ENCODE peak calls at places on chromosomes 1 and 21, in five cellular contexts. G is MM.1S, S is tibial nerve, W is psoas muscle, U is AG04450. K is an unnamed sample.
A peak's percentile ranks its signal among the peaks of the same experiment; 100 is the strongest.

GRCh38 chr1:160032165-160032827 is 506 bp upstream of the PIGM start:
- DNase-seq in U (no peak), S (no peak), W (no peak), G (no peak), K (no peak)

GRCh38 chr1:202161151-202162048 is 998 bp upstream of the PTPN7 start:
- DNase-seq in U (no peak), W (no peak), G (no peak), S (no peak), K (no peak)

GRCh38 chr1:179750630-179751029 is 7.5 kb downstream of the FAM163A start:
- DNase-seq in W (no peak), G (no peak), S (no peak), U (no peak), K (no peak)

GRCh38 chr1:74822851-74823443 is 90.0 kb downstream of the TYW3 start:
- DNase-seq in S (no peak), W (no peak), U (no peak), G (no peak), K (no peak)

GRCh38 chr1:204545202-204545601 is 29.0 kb downstream of the MDM4 start:
- DNase-seq in G (no peak), U (no peak), W (no peak), S (no peak), K (no peak)

GRCh38 chr1:151352001-151352718 is 5.1 kb upstream of the RFX5 start:
- DNase-seq in S (no peak), U (no peak), W (no peak), G (peak; percentile 24), K (no peak)

GRCh38 chr1:240122639-240123604 is 31.2 kb downstream of the FMN2 start:
- DNase-seq in S (no peak), U (no peak), W (no peak), G (no peak), K (peak; percentile 51)

GRCh38 chr21:15130751-15131150 is 66.0 kb upstream of the NRIP1 start:
- DNase-seq in G (no peak), S (no peak), W (no peak), U (no peak), K (no peak)

GRCh38 chr1:160031368-160032164 is at the start of gene PIGM:
- DNase-seq in W (peak; percentile 96), U (peak; percentile 60), G (peak; percentile 99), S (peak; percentile 93), K (peak; percentile 94)

GRCh38 chr1:21855257-21856096 is 43.4 kb downstream of the LDLRAD2 start:
- DNase-seq in S (no peak), W (peak; percentile 52), U (no peak), G (no peak), K (no peak)

GRCh38 chr21:35395728-35396127 is 346.6 kb upstream of the RUNX1 start:
- DNase-seq in U (no peak), W (no peak), S (no peak), G (no peak), K (no peak)

GRCh38 chr1:87169250-87169910 is 159.3 kb upstream of the LMO4 start:
- DNase-seq in U (no peak), S (no peak), W (no peak), G (no peak), K (no peak)

GRCh38 chr1:89130716-89131115 is 4.8 kb upstream of the GBP2 start:
- DNase-seq in G (no peak), U (no peak), S (no peak), W (no peak), K (no peak)

GRCh38 chr1:109532365-109533136 is 7.1 kb upstream of the GPR61 start:
- DNase-seq in S (peak; percentile 88), U (peak; percentile 55), G (peak; percentile 54), W (peak; percentile 92), K (peak; percentile 81)

GRCh38 chr1:39105841-39106765 is 80.0 kb downstream of the NDUFS5 start:
- DNase-seq in U (no peak), G (peak; percentile 36), W (peak; percentile 70), S (peak; percentile 39), K (no peak)

GRCh38 chr1:21911205-21912001 is 25.7 kb downstream of the HSPG2 start:
- DNase-seq in W (peak; percentile 77), U (no peak), G (no peak), S (no peak), K (no peak)

GRCh38 chr21:38915546-38915945 is 109.8 kb downstream of the ETS2 start:
- DNase-seq in U (no peak), G (no peak), W (no peak), S (no peak), K (no peak)

GRCh38 chr1:24999906-25000305 is 69.8 kb upstream of the RUNX3 start:
- DNase-seq in U (no peak), G (no peak), S (no peak), W (peak; percentile 33), K (no peak)

GRCh38 chr1:178692564-178693327 is 32.3 kb upstream of the RALGPS2 start:
- DNase-seq in S (no peak), G (no peak), W (no peak), U (no peak), K (no peak)

GRCh38 chr21:35204850-35205564 is 155.9 kb upstream of the RUNX1 start:
- DNase-seq in W (peak; percentile 70), U (peak; percentile 93), G (no peak), S (no peak), K (peak; percentile 56)

GRCh38 chr1:211145944-211146343 is 12.0 kb upstream of the KCNH1 start:
- DNase-seq in G (no peak), U (no peak), S (no peak), W (no peak), K (no peak)

GRCh38 chr1:246319111-246319510 is 188.0 kb downstream of the SMYD3 start:
- DNase-seq in U (no peak), W (no peak), S (no peak), G (no peak), K (no peak)

GRCh38 chr1:65172936-65173335 is 24.9 kb downstream of the AK4 start:
- DNase-seq in S (no peak), G (no peak), U (no peak), W (no peak), K (no peak)

GRCh38 chr1:235601087-235601486 is 48.5 kb downstream of the GNG4 start:
- DNase-seq in W (no peak), U (no peak), S (no peak), G (no peak), K (no peak)

GRCh38 chr21:46187251-46187650 is 3.0 kb upstream of the SPATC1L start:
- DNase-seq in G (no peak), W (no peak), U (no peak), S (no peak), K (no peak)
- H3K4me3 ChIP-seq in G (no peak overlapping the region), W (no peak overlapping the region), U (no peak overlapping the region), S (no peak overlapping the region), K (no peak overlapping the region)

DNA sequence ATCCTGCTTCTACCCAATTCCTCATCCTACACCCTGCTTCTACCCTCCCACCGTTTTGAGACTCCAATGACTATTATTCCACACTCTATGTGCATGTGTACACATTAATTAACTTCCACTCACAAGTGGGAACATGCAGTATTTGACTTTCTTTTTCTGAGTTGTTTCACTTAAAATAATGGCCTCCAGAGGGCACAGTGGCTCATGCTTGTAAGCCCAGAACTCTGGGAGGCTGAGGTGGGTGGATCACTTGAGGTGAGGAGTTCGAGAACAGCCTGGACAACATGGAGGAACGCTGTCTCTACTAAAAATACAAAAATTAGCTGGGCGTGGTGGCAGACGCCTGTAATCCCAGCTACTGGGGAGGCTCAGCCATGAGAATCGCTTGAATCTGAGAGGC is 464.8 kb downstream of the PTBP2 start:
- DNase-seq in G (no peak), W (no peak), S (no peak), U (no peak), K (no peak)
- TF ChIP-seq CTCF in G (peak; percentile 23), W (no peak), S (no peak), U (peak; percentile 16), K (peak; percentile 15)

GRCh38 chr1:95138223-95138622 is 21.1 kb downstream of the TLCD4 start:
- DNase-seq in S (no peak), U (no peak), G (no peak), W (no peak), K (no peak)
- H3K27ac ChIP-seq in S (no peak overlapping the region), U (no peak overlapping the region), G (no peak overlapping the region), W (no peak overlapping the region), K (no peak overlapping the region)

GRCh38 chr1:145889722-145890121 is 4.1 kb upstream of the ANKRD35 start:
- DNase-seq in S (no peak), G (no peak), W (no peak), U (no peak), K (no peak)

GRCh38 chr1:145893306-145894055 is 7.8 kb upstream of the ANKRD35 start:
- DNase-seq in G (no peak), S (no peak), U (no peak), W (no peak), K (no peak)

GRCh38 chr1:145891143-145891542 is 5.5 kb upstream of the ANKRD35 start:
- DNase-seq in U (no peak), S (no peak), G (no peak), W (no peak), K (no peak)

GRCh38 chr1:145891587-145892485 is 6.2 kb upstream of the ANKRD35 start:
- DNase-seq in S (peak; percentile 99), G (peak; percentile 61), W (peak; percentile 97), U (peak; percentile 98), K (peak; percentile 94)

GRCh38 chr1:145892486-145893087 is 6.9 kb upstream of the ANKRD35 start:
- DNase-seq in W (no peak), G (no peak), U (peak; percentile 32), S (peak; percentile 40), K (no peak)
- H3K4me3 ChIP-seq in W (peak overlapping the region; percentile 51), G (no peak overlapping the region), U (peak overlapping the region; percentile 33), S (no peak overlapping the region), K (peak overlapping the region; percentile 9)

DNA sequence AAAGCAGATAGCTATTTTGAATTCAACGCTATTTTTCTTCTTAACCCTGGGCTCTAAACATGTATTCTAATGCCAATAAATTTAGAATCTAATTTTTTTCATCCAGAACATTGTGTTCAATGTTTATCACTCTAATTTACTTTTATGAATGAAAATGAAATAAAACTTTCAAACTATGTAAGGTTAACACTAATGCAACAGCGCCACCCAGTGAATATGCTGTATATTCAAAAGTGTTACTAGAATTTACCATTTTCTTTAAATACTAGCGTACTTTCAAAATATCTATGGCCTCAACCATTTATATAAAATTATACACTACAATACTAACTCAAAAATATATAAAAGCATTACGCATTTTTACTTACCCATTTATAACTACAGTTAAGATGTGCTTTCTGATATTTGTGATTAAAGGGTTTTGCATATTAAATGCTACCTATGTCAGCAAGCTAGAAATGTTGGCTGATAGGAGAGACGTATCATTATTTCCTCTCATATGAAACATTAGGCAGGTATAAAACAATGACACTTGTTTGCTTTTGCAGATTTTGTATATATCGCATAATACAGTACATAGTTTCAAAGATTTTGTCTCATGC is 5.9 kb upstream of the NUF2 start:
- DNase-seq in W (no peak), U (no peak), S (peak; percentile 52), G (peak; percentile 61), K (no peak)
- TF ChIP-seq CTCF in W (peak; percentile 70), U (peak; percentile 60), S (peak; percentile 57), G (peak; percentile 84), K (peak; percentile 80)

K was measured in dorsolateral prefrontal cortex.